ENCODE peak calls at places on chromosome 17, in ten cellular contexts. D is T-helper 2 cell; W is fibroblast of mammary gland; S is stimulated activated CD8-positive, alpha-beta memory T cell treated with anti-CD3 and anti-CD28 coated beads, Interleukin-4, amount 100 ng/mL, for 24 hours; A is heart left ventricle; B is NCI-H1417 treated with DMSO at 0.1 percent for 48 hours; P is effector CD4-positive, alpha-beta T cell; H is posterior cingulate gyrus; E is stimulated activated CD4-positive, alpha-beta T cell treated with anti-CD3 and anti-CD28 coated beads, Interleukin-15, amount 100 ng/mL, for 24 hours; U is AG10803. N is an unnamed sample.

GRCh38 chr17:81807210-81807719 is 3.3 kb downstream of the GCGR start:
- DNase-seq in D (no peak), W (no peak), S (no peak), A (no peak), B (no peak), P (no peak), H (no peak), E (no peak), U (no peak), N (no peak)

GRCh38 chr17:67019126-67019507 is 25.2 kb upstream of the CACNG1 start:
- DNase-seq in D (no peak), W (no peak), S (no peak), A (no peak), B (no peak), P (no peak), H (no peak), E (no peak), U (no peak), N (no peak)

GRCh38 chr17:4879591-4879990 is 19.7 kb upstream of the C17orf107 start:
- DNase-seq in D (no peak), W (no peak), S (no peak), A (peak; percentile 34), B (no peak), P (no peak), H (no peak), E (no peak), U (no peak), N (no peak)

GRCh38 chr17:28916302-28916934 is 13.5 kb upstream of the DHRS13 start:
- DNase-seq in D (no peak), W (peak; percentile 57), S (no peak), A (peak; percentile 44), B (no peak), P (peak; percentile 24), H (peak; percentile 56), E (peak; percentile 53), U (peak; percentile 56), N (no peak)

GRCh38 chr17:71423871-71424546 is 696.8 kb upstream of the SOX9 start:
- DNase-seq in D (no peak), W (no peak), S (no peak), A (no peak), B (no peak), P (no peak), H (no peak), E (no peak), U (peak; percentile 17), N (no peak)

GRCh38 chr17:33057564-33057963 is 65.9 kb downstream of the SPACA3 start:
- DNase-seq in D (no peak), W (no peak), S (no peak), A (no peak), B (no peak), P (no peak), H (no peak), E (no peak), U (no peak), N (no peak)

GRCh38 chr17:81456798-81457197 is 55.8 kb downstream of the ACTG1 start:
- DNase-seq in D (no peak), W (no peak), S (no peak), A (no peak), B (no peak), P (no peak), H (no peak), E (no peak), U (no peak), N (no peak)

GRCh38 chr17:58756246-58757161 is 850 bp downstream of the PPM1E start:
- DNase-seq in D (no peak), W (no peak), S (no peak), A (no peak), B (no peak), P (no peak), H (peak; percentile 26), E (peak; percentile 25), U (no peak), N (peak; percentile 40)

GRCh38 chr17:32275060-32276042 is 9.7 kb downstream of the RHBDL3 start:
- DNase-seq in D (no peak), W (peak; percentile 89), S (no peak), A (peak; percentile 68), B (no peak), P (no peak), H (peak; percentile 45), E (peak; percentile 23), U (peak; percentile 83), N (peak; percentile 99)

GRCh38 chr17:45147102-45147580 is 1.1 kb upstream of the HEXIM1 start:
- DNase-seq in D (peak; percentile 40), W (peak; percentile 78), S (no peak), A (peak; percentile 89), B (no peak), P (no peak), H (no peak), E (no peak), U (peak; percentile 71), N (no peak)

GRCh38 chr17:80264048-80264792 is 3.6 kb downstream of the RNF213 start:
- DNase-seq in D (no peak), W (no peak), S (peak; percentile 58), A (no peak), B (no peak), P (peak; percentile 31), H (no peak), E (peak; percentile 73), U (no peak), N (no peak)

GRCh38 chr17:2123467-2124251 is 68.8 kb downstream of the HIC1 start:
- DNase-seq in D (no peak), W (peak; percentile 33), S (no peak), A (peak; percentile 44), B (no peak), P (no peak), H (no peak), E (no peak), U (peak; percentile 41), N (no peak)

GRCh38 chr17:1573932-1574696 is 11.5 kb upstream of the PITPNA start:
- DNase-seq in D (no peak), W (peak; percentile 71), S (peak; percentile 60), A (peak; percentile 93), B (no peak), P (peak; percentile 22), H (peak; percentile 79), E (peak; percentile 82), U (peak; percentile 57), N (peak; percentile 92)